ENCODE peak calls at places on chromosomes 4 and X, in four cellular contexts. Q is PC-9, C is neural progenitor cell, X is fibroblast of lung. R is an unnamed sample.

GRCh38 chr4:129806986-129807385 is 711.0 kb downstream of the C4orf33 start:
- DNase-seq in Q (no peak), C (no peak), X (no peak), R (no peak)

GRCh38 chr4:140996757-140997156 is 136.5 kb downstream of the RNF150 start:
- DNase-seq in Q (no peak), C (no peak), X (peak; percentile 98), R (peak; percentile 78)

GRCh38 chr4:41212221-41213203 is 1.8 kb downstream of the APBB2 start:
- DNase-seq in Q (peak; percentile 58), C (peak; percentile 36), X (peak; percentile 71), R (peak; percentile 86)

GRCh38 chrX:103734125-103734760 is 23.5 kb downstream of the TMEM31 start:
- DNase-seq in Q (no peak), C (no peak), X (peak; percentile 8), R (no peak)

GRCh38 chrX:30657542-30658238 is 4.5 kb downstream of the GK start:
- DNase-seq in Q (no peak), C (no peak), X (peak; percentile 12), R (no peak)

GRCh38 chrX:129445436-129445835 is 77.9 kb downstream of the SMARCA1 start:
- DNase-seq in Q (no peak), C (no peak), X (no peak), R (no peak)

GRCh38 chr4:77465271-77465670 is 140.3 kb upstream of the CXCL13 start:
- DNase-seq in Q (no peak), C (no peak), X (peak; percentile 7), R (peak; percentile 79)

GRCh38 chrX:39427492-39428289 is 626.4 kb downstream of the MID1IP1 start:
- DNase-seq in Q (no peak), C (no peak), X (peak; percentile 36), R (peak; percentile 83)

GRCh38 chr4:88573286-88573994 is 18.8 kb upstream of the HERC3 start:
- DNase-seq in Q (no peak), C (no peak), X (no peak), R (no peak)

GRCh38 chrX:40573763-40574162 is 7.0 kb upstream of the ATP6AP2 start:
- DNase-seq in Q (no peak), C (no peak), X (no peak), R (no peak)

GRCh38 chrX:30961805-30962204 is 72.8 kb upstream of the TAB3 start:
- DNase-seq in Q (no peak), C (no peak), X (no peak), R (no peak)

GRCh38 chrX:50812995-50813842 is 775 bp downstream of the SHROOM4 start:
- DNase-seq in Q (no peak), C (peak; percentile 55), X (peak; percentile 59), R (peak; percentile 93)

GRCh38 chr4:87093443-87094123 is 126.8 kb downstream of the KLHL8 start:
- DNase-seq in Q (no peak), C (peak; percentile 77), X (peak; percentile 58), R (peak; percentile 42)

GRCh38 chr4:32917586-32917985 is 2197.4 kb downstream of the PCDH7 start:
- DNase-seq in Q (no peak), C (no peak), X (no peak), R (no peak)

GRCh38 chr4:73814679-73815078 is 21.8 kb upstream of the CXCL6 start:
- DNase-seq in Q (peak; percentile 35), C (no peak), X (no peak), R (no peak)

GRCh38 chrX:106862972-106863688 is 40.0 kb downstream of the RIPPLY1 start:
- DNase-seq in Q (no peak), C (peak; percentile 29), X (no peak), R (peak; percentile 58)

GRCh38 chr4:55398461-55398860 is 2.7 kb downstream of the TMEM165 start:
- DNase-seq in Q (peak; percentile 39), C (no peak), X (peak; percentile 46), R (peak; percentile 73)
- H4K20me1 ChIP-seq in Q (peaks cover 40% of the 10 kb centered on the region), C (peaks cover 40% of the 10 kb centered on the region), X (peaks cover 2% of the 10 kb centered on the region), R (peaks cover 45% of the 10 kb centered on the region)

DNA sequence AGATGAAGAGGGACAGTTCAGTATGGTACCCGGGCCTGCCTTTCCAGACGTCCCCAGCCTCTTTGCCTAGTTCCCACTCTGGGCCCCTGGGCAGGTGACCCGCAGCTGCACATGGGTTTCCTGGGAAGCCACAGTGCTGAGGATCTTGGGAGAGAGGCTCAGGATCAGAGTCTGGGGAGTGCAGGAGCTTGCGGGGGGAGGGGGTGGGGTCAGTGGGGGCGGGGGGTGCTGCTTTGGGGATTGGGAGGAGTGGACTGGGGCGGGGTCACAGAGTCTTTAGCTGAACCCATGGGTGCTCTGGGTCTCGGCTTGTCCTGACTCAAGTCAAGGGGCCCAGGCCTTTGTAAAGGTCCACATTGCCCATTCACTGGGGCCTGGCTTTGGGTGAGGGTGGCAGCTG is 63.6 kb downstream of the TBL1X start:
- DNase-seq in Q (no peak), C (no peak), X (no peak), R (no peak)
- H3K27ac ChIP-seq in Q (no peak overlapping the region), C (no peak overlapping the region), X (no peak overlapping the region), R (no peak overlapping the region)

DNA sequence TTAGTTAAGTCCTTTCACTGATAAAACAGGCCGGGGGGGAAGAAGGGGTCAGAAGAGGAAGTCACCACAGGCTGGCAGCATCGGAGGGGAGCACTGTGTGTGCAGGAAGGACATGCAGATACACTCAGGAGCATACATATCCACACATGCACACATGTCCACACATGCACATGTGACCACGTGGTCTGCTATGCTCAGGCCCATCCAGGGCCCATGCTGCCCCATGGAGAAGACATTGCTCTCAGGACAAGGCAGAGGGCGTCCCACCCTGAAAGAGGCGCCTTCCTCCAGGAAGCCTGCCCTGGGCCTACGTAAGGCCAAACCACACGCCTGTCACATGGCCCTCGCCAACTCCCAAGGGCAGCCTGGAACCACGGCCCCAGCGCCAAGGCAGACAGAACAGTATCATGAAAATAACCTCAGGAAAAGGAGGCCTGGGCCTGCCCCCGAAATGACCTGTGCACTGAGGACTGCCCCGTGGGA is 15.8 kb downstream of the WDR1 start:
- DNase-seq in Q (no peak), C (no peak), X (no peak), R (peak; percentile 62)
- H4K20me1 ChIP-seq in Q (peaks cover 40% of the 10 kb centered on the region), C (peaks cover 89% of the 10 kb centered on the region), X (no peaks in the 10 kb centered on the region), R (peaks cover 88% of the 10 kb centered on the region)

DNA sequence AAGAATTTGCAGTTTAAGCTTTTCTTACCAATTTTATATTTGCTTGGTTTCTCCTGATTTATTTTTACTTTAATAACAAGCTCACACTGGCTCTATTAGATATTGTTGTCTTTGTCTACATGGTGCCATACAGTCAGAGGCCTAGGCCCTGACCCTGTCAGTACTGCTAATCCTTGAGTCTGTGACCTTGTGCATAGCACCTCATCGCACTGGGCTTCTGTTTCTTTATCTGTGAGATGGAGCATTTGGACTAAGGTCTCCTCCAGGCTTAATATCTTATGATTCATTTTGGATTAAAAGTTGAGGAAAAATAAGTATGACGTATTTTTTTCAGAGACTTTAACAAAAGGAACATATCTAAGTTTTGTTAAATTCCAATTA is 203.3 kb downstream of the BANK1 start:
- DNase-seq in Q (no peak), C (no peak), X (no peak), R (no peak)
- H3K27ac ChIP-seq in Q (no peak overlapping the region), C (no peak overlapping the region), X (no peak overlapping the region), R (no peak overlapping the region)

GRCh38 chr4:7016086-7016485 is 27.1 kb upstream of the TADA2B start:
- DNase-seq in Q (no peak), C (no peak), X (no peak), R (peak; percentile 35)
- H4K20me1 ChIP-seq in Q (no peaks in the 10 kb centered on the region), C (peaks cover 12% of the 10 kb centered on the region), X (no peaks in the 10 kb centered on the region), R (no peaks in the 10 kb centered on the region)

DNA sequence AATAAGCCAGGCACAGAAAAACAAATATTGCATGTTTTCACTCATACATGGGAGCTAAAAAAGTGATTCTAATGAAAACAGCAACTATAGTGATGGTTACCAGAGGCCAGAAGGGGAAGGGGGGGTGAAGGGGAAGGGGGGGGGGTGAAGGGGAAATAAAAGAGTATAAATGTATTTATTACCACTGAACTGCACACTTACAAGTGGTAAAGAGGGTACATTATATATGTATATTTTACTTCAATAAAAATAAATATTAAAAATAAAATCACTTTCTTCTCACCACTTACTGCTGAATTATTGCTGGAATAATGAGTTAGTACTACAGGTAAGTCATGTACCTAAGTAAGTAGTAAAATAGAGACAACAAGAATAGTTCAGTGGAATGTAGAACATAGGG is 2.1 kb upstream of the VCX3B start:
- DNase-seq in Q (no peak), C (no peak), X (no peak), R (no peak)
- H3K27ac ChIP-seq in Q (no peak overlapping the region), C (no peak overlapping the region), X (no peak overlapping the region), R (no peak overlapping the region)

R was measured in osteoblast.